ENCODE peak calls at places on chromosomes 6 and 20, in seven cellular contexts. H, I, L, Y, A, K and F are unnamed samples. For H3K27me3 and H3K36me3, the result is how much of the 10 kb centered on the place peaks cover.

GRCh38 chr6:119612871-119613515 is 263.4 kb upstream of the MAN1A1 start:
- DNase-seq in K (no peak), Y (peak), A (no peak), I (no peak), H (no peak), L (no peak), F (no peak)

GRCh38 chr20:34343458-34344255 is 19.4 kb upstream of the ITCH start:
- DNase-seq in L (no peak), K (no peak), Y (no peak), H (no peak), I (no peak), A (no peak), F (no peak)

GRCh38 chr20:32523613-32524218 is 61.4 kb downstream of the NOL4L start:
- DNase-seq in Y (no peak), A (no peak), I (no peak), L (no peak), H (no peak), K (no peak), F (no peak)

GRCh38 chr6:711925-712324 is 19.0 kb upstream of the EXOC2 start:
- DNase-seq in Y (no peak), H (no peak), L (no peak), K (no peak), I (no peak), A (no peak), F (no peak)

GRCh38 chr6:142444388-142444787 is 142.6 kb downstream of the ADGRG6 start:
- DNase-seq in H (peak), L (no peak), I (no peak), K (no peak), Y (peak), A (no peak), F (no peak)

GRCh38 chr6:137049095-137049494 is 4.3 kb upstream of the IL20RA start:
- DNase-seq in A (no peak), K (no peak), H (no peak), Y (no peak), L (no peak), I (no peak), F (no peak)

GRCh38 chr20:6646237-6646636 is 121.2 kb upstream of the BMP2 start:
- DNase-seq in L (no peak), A (no peak), K (no peak), I (no peak), H (no peak), Y (no peak), F (no peak)

GRCh38 chr20:48724891-48725588 is 102.8 kb downstream of the PREX1 start:
- DNase-seq in K (no peak), A (no peak), I (no peak), L (no peak), Y (no peak), H (no peak), F (no peak)

GRCh38 chr6:108117427-108118358 is 43.2 kb upstream of the OSTM1 start:
- DNase-seq in L (peak), Y (peak), I (no peak), A (peak), H (no peak), K (no peak), F (peak)

GRCh38 chr6:147274012-147274411 is 69.8 kb downstream of the STXBP5 start:
- DNase-seq in Y (no peak), H (no peak), L (no peak), I (no peak), A (no peak), K (no peak), F (no peak)

GRCh38 chr20:31833130-31833930 is 12.1 kb downstream of the FOXS1 start:
- DNase-seq in I (peak), H (no peak), K (peak), L (peak), Y (peak), A (peak), F (peak)

GRCh38 chr6:10824819-10825218 is 13.5 kb downstream of the MAK start:
- DNase-seq in K (no peak), A (no peak), H (no peak), L (no peak), Y (no peak), I (no peak), F (no peak)

GRCh38 chr20:16397053-16397452 is 176.2 kb downstream of the KIF16B start:
- DNase-seq in A (peak), H (peak), Y (no peak), L (peak), I (no peak), K (no peak), F (no peak)

GRCh38 chr6:132527791-132528190 is 10.3 kb upstream of the TAAR9 start:
- DNase-seq in A (no peak), H (no peak), I (no peak), K (no peak), L (no peak), Y (peak), F (no peak)

GRCh38 chr6:19549109-19549508 is 288.1 kb upstream of the ID4 start:
- DNase-seq in I (no peak), A (no peak), H (no peak), Y (no peak), L (no peak), K (no peak), F (no peak)

GRCh38 chr6:144630857-144631256 is 345.7 kb downstream of the UTRN start:
- DNase-seq in H (no peak), K (no peak), A (no peak), I (no peak), L (no peak), Y (no peak), F (no peak)

GRCh38 chr6:52139985-52140680 is 46.0 kb upstream of the IL17A start:
- DNase-seq in Y (no peak), A (no peak), H (no peak), K (no peak), I (no peak), L (no peak), F (no peak)

GRCh38 chr6:108157972-108158441 is 7.8 kb upstream of the NR2E1 start:
- DNase-seq in I (no peak), H (no peak), K (no peak), L (no peak), A (no peak), Y (no peak), F (no peak)

GRCh38 chr6:134870677-134871498 is 79.0 kb downstream of the ALDH8A1 start:
- DNase-seq in H (peak), I (no peak), K (no peak), L (no peak), Y (peak), A (no peak), F (peak)

GRCh38 chr20:63085087-63085861 is 78.5 kb upstream of the BHLHE23 start:
- DNase-seq in H (no peak), I (no peak), A (peak), L (peak), Y (no peak), K (no peak), F (no peak)

GRCh38 chr6:32116674-32117073 is 7.5 kb upstream of the TNXB start:
- DNase-seq in L (no peak), A (no peak), K (peak), H (no peak), Y (no peak), I (no peak), F (no peak)

GRCh38 chr6:37207903-37208456 is 38.0 kb downstream of the PIM1 start:
- DNase-seq in K (peak), Y (peak), H (peak), L (peak), A (peak), I (peak), F (peak)

GRCh38 chr6:108167449-108167903 is 1.7 kb downstream of the NR2E1 start:
- DNase-seq in A (no peak), I (no peak), K (no peak), H (no peak), Y (no peak), L (no peak), F (no peak)

GRCh38 chr20:48921883-48922867 is 664 bp downstream of the ARFGEF2 start:
- DNase-seq in H (peak), L (peak), I (peak), Y (peak), A (peak), K (no peak), F (no peak)

GRCh38 chr20:34022154-34022842 is 28.6 kb downstream of the RALY start:
- DNase-seq in K (no peak), A (no peak), H (no peak), L (no peak), Y (no peak), I (no peak), F (peak)

GRCh38 chr6:169248521-169248971 is 5.1 kb downstream of the THBS2 start:
- DNase-seq in H (no peak), K (no peak), I (no peak), Y (no peak), A (no peak), L (no peak), F (no peak)

GRCh38 chr20:42191140-42191860 is 573.1 kb upstream of the CHD6 start:
- DNase-seq in H (no peak), K (no peak), A (no peak), I (no peak), Y (no peak), L (no peak), F (no peak)

GRCh38 chr20:50575869-50576720 is 65.9 kb downstream of the PTPN1 start:
- DNase-seq in Y (peak), K (peak), I (peak), H (peak), L (peak), A (peak), F (peak)

GRCh38 chr20:23367770-23368169 is 5.8 kb downstream of the GZF1 start:
- DNase-seq in I (no peak), K (no peak), Y (peak), L (no peak), H (no peak), A (no peak), F (no peak)

GRCh38 chr20:51955756-51956155 is 153.4 kb upstream of the SALL4 start:
- DNase-seq in Y (peak), L (no peak), K (no peak), I (no peak), A (no peak), H (peak), F (no peak)

GRCh38 chr20:32585011-32585518 is at the start of gene NOL4L:
- DNase-seq in L (peak), K (no peak), Y (no peak), I (peak), A (no peak), H (no peak), F (peak)

GRCh38 chr20:58145506-58146080 is 82.9 kb downstream of the ANKRD60 start:
- DNase-seq in I (no peak), L (no peak), K (no peak), H (no peak), A (no peak), Y (no peak), F (no peak)

GRCh38 chr20:62304331-62305148 is 1.7 kb downstream of the ADRM1 start:
- DNase-seq in A (no peak), Y (no peak), H (no peak), I (no peak), K (no peak), L (no peak), F (no peak)

GRCh38 chr6:139732451-139732850 is 358.0 kb upstream of the CITED2 start:
- DNase-seq in Y (peak), A (no peak), H (peak), K (peak), I (no peak), L (no peak), F (no peak)

GRCh38 chr6:33314515-33314942 is 651 bp upstream of the TAPBP start:
- DNase-seq in I (peak), H (peak), L (peak), K (peak), A (peak), Y (peak), F (peak)

GRCh38 chr6:10313799-10314162 is 101.1 kb downstream of the TFAP2A start:
- DNase-seq in Y (no peak), L (no peak), A (no peak), H (no peak), I (no peak), K (no peak), F (no peak)

GRCh38 chr20:32521780-32522524 is 63.2 kb downstream of the NOL4L start:
- DNase-seq in A (peak), I (peak), Y (peak), L (peak), H (no peak), K (peak), F (peak)

GRCh38 chr6:12294851-12295536 is 4.8 kb downstream of the EDN1 start:
- DNase-seq in L (no peak), Y (no peak), I (no peak), A (no peak), H (no peak), K (no peak), F (no peak)

GRCh38 chr6:81744136-81744535 is 8.3 kb downstream of the TENT5A start:
- DNase-seq in L (no peak), I (no peak), K (no peak), H (no peak), A (no peak), Y (no peak), F (no peak)

GRCh38 chr6:81749704-81750103 is 2.8 kb downstream of the TENT5A start:
- DNase-seq in I (no peak), L (no peak), A (no peak), Y (no peak), K (no peak), H (no peak), F (no peak)

GRCh38 chr6:81748946-81749345 is 3.5 kb downstream of the TENT5A start:
- DNase-seq in K (no peak), L (no peak), A (no peak), H (no peak), I (no peak), Y (no peak), F (no peak)

GRCh38 chr6:81750201-81750600 is 2.3 kb downstream of the TENT5A start:
- DNase-seq in K (no peak), L (no peak), H (no peak), A (no peak), Y (no peak), I (no peak), F (no peak)

DNA sequence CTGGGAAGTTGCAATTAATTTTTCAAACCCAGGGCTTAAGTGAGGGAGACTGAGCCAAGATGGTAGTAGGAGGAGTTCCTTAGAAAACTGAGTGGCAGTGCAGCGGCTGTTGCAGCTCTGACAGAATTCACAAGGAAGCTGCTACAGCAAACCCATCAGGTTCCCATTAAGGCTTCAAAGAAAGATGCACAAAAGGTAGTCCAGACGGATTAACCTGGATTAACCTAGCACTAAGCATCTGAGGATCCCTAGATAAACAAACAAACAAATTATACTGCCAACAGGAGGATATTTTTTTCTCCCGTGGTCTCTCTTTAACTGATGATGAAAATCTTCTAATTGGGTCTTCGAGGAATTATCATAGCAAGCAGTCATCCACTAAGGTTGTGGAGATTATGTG is 5.2 kb downstream of the TENT5A start:
- DNase-seq in L (no peak), Y (no peak), I (no peak), A (no peak), K (no peak), H (no peak), F (no peak)
- H3K4me3 ChIP-seq in L (peak), Y (no peak), I (no peak), A (peak), K (no peak), H (no peak), F (no peak)

DNA sequence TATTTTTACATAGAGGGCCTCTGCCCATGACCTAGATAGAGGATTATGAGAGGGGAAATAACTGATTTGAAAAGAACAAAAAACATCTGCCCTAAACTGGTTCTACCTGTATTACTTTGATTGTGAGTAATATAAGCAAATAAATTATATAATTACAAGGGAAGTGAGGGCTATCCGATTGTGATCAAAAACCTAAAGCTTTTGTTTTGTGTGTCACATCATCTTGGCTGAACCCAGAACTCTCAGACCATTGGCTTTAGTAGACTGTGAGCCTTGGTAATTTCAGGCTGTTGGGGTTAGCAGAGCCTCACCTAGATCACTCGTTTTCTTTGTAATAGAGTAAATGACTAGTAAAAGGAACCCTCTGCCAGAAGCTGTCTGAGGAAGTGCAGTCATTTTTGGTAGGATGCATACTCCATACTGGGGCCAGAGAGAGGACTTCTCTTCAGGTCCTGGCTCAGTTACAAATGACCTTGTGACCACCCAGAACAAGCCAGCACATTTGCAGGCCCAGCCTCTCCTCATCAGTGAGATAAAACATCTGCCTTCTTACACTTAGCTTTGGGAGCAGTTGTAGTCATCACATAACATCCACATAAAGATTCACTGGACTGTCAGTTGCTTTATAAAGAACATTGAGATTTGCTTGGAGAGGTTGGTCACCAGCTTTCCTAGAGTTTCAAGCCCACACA is 13.5 kb downstream of the STK35 start:
- DNase-seq in H (no peak), Y (peak), L (no peak), I (no peak), K (no peak), A (no peak), F (no peak)
- H3K27me3 ChIP-seq in H (under half), Y (under half), L (under half), I (under half), K (under half), A (under half), F (under half)

GRCh38 chr6:34768148-34768547 is 10.8 kb downstream of the SNRPC start:
- DNase-seq in H (no peak), K (no peak), Y (no peak), L (no peak), I (no peak), A (no peak), F (no peak)
- H3K36me3 ChIP-seq in H (under half), K (half or more), Y (under half), L (half or more), I (half or more), A (half or more), F (under half)

DNA sequence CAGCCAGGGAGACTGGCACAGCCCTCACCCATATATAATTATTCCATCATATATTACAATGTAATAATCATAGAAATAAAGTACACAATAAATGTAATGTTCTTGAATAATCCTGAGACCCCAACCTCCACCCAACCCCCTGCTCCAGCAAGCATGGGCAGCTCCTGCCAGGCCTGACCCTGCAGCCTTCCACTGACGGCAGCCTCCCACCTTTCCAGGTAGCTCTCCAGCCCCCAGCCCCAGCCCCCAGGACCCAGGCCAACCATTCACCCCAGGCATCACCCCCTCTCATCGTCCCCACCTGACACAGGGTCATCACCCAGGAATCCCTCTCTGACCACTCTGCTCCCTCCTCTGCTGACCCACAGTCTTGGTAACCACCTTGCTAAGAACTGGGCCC is 14.6 kb downstream of the TFEB start:
- DNase-seq in Y (no peak), I (no peak), A (peak), H (no peak), L (no peak), K (no peak), F (no peak)
- H3K4me3 ChIP-seq in Y (no peak), I (no peak), A (no peak), H (no peak), L (no peak), K (no peak), F (peak)

DNA sequence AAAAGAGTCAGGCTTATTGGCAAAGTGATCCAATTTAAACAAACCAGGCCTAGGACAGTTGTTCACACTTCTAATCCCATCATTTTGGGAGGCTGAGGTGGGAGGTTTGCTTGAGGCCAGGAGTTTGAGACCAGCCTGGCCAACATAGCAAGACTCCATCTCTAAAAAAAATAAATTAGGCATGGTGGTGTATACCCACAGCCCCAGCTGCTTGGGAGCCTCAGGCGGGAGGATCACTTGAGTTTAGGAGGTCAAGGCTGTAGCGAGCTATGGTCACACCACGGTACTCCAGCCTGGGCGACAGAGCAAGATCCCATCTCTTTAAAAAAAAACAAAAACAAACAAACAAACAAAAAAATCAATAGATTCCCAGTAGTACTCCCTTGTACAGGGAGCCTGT is 86.8 kb downstream of the SASH1 start:
- DNase-seq in K (no peak), Y (no peak), I (no peak), L (no peak), A (no peak), H (no peak), F (no peak)
- H3K27me3 ChIP-seq in K (under half), Y (under half), I (under half), L (under half), A (under half), H (under half), F (under half)

GRCh38 chr6:73497915-73498314 is 22.9 kb downstream of the EEF1A1 start:
- DNase-seq in L (no peak), I (no peak), H (no peak), Y (no peak), K (no peak), A (no peak), F (no peak)
- H3K36me3 ChIP-seq in L (half or more), I (under half), H (under half), Y (under half), K (under half), A (half or more), F (under half)